ENCODE peak calls at places on chromosomes 12 and 14, in four cellular contexts. N is HepG2, J is H1, L is GM12878. O is an unnamed sample.

GRCh38 chr14:95994593-95994928 is 44.6 kb upstream of the C14orf132 start:
- DNase-seq in L (no peak), J (no peak), N (no peak), O (no peak)

GRCh38 chr12:88388566-88389269 is 191.6 kb downstream of the KITLG start:
- DNase-seq in L (peak), J (no peak), N (no peak), O (no peak)

GRCh38 chr12:106924458-106924857 is 31.2 kb upstream of the TMEM263 start:
- DNase-seq in L (no peak), N (no peak), J (no peak), O (no peak)

GRCh38 chr12:96046543-96047137 is 11.3 kb upstream of the LTA4H start:
- DNase-seq in N (no peak), L (no peak), J (no peak), O (no peak)

GRCh38 chr14:68104518-68104917 is 284.9 kb downstream of the RAD51B start:
- DNase-seq in N (peak), L (no peak), J (no peak), O (no peak)

GRCh38 chr12:75944097-75944904 is 87.3 kb downstream of the PHLDA1 start:
- DNase-seq in J (peak), N (peak), L (peak), O (peak)

GRCh38 chr14:27243360-27243759 is 645.5 kb upstream of the NOVA1 start:
- DNase-seq in N (no peak), J (no peak), L (no peak), O (no peak)

GRCh38 chr14:97620071-97620470 is 822.9 kb downstream of the VRK1 start:
- DNase-seq in J (no peak), L (no peak), N (no peak), O (no peak)

GRCh38 chr14:103880334-103880985 is 33.1 kb upstream of the PPP1R13B start:
- DNase-seq in J (no peak), N (no peak), L (no peak), O (no peak)

GRCh38 chr12:56683-57346 is 9.8 kb upstream of the IQSEC3 start:
- DNase-seq in J (no peak), L (no peak), N (no peak), O (no peak)

GRCh38 chr12:90199008-90199407 is 490.4 kb upstream of the ATP2B1 start:
- DNase-seq in L (no peak), J (no peak), N (no peak), O (no peak)

GRCh38 chr12:110252716-110253115 is 28.3 kb upstream of the ATP2A2 start:
- DNase-seq in L (no peak), J (no peak), N (no peak), O (no peak)

GRCh38 chr14:75333523-75334190 is 55.0 kb downstream of the FOS start:
- DNase-seq in N (no peak), L (no peak), J (no peak), O (no peak)

DNA sequence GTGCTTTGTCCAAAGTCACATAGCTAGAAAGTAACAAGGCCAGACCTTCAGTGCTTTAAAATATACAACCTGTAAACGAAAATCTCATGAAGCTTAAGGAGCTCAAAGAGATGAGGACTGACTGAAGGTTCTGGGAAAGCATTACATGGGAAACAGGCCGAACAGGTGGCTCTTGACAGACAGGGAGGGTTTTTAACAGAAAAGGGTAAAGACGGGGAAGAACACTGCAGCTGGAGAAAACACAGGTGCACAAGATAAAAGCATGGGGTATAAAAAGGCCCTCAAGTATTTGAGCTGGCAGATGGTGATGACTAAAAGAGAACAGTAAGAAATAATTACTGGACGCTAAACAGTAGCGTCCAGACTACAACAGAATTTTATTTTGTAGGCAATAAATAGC is 257.2 kb downstream of the NELL2 start:
- DNase-seq in L (no peak), J (no peak), N (no peak), O (no peak)
- TF ChIP-seq YY1 in L (no peak), J (no peak), N (no peak), O (no peak)

GRCh38 chr14:64637735-64638473 is 66.3 kb upstream of the PLEKHG3 start:
- DNase-seq in L (no peak), J (no peak), N (no peak), O (no peak)

GRCh38 chr14:64638625-64639024 is 65.6 kb upstream of the PLEKHG3 start:
- DNase-seq in L (no peak), J (no peak), N (no peak), O (no peak)

GRCh38 chr14:64636980-64637429 is 67.2 kb upstream of the PLEKHG3 start:
- DNase-seq in J (no peak), N (no peak), L (no peak), O (no peak)

GRCh38 chr14:64634558-64634957 is 69.7 kb upstream of the PLEKHG3 start:
- DNase-seq in L (no peak), N (no peak), J (no peak), O (no peak)

DNA sequence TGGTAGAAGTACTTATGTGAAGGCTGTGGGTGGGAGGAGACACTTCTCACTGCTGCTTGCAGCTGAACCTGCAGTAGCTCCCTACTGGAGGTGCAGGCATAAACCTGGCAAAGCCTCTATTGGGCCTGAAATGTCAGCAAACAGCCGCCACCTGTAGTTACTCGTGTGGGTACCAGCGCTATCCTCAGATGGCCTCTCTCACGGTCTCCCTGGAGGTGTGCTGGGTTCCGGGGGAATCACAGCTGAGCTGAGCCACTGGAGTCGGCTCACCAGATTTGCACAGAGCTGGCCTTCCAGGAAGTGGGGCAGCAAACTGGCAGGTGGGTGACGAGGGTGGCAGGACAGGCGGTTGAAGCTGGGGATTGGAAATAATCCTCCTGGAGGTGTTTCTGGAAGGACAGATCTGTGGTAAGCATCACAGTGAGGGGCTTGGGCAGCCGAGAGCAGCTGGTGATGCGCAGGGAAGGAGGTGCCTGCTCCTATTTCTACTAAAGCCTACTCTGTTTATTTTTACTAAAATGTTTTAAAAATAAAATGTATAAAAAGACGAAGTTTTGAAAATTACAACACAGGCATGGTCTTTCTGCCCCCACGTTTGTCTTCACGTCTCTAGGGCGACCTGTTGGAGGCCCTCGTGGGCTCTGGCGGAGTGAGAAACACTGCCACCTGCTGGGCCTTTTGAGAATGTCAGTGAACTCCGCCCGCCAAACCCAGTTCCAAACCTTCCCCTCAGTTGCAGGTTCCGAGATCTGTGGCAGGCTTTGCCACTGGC is 67.8 kb upstream of the PLEKHG3 start:
- DNase-seq in N (peak), L (no peak), J (peak), O (peak)
- H3K9ac ChIP-seq in N (no peak), L (no peak), J (no peak), O (no peak)

GRCh38 chr12:47753021-47754001 is 5.4 kb downstream of the RAPGEF3 start:
- DNase-seq in L (no peak), N (no peak), J (no peak), O (peak)
- TF ChIP-seq SUZ12 in L (no peak), N (no peak), J (no peak), O (no peak)

DNA sequence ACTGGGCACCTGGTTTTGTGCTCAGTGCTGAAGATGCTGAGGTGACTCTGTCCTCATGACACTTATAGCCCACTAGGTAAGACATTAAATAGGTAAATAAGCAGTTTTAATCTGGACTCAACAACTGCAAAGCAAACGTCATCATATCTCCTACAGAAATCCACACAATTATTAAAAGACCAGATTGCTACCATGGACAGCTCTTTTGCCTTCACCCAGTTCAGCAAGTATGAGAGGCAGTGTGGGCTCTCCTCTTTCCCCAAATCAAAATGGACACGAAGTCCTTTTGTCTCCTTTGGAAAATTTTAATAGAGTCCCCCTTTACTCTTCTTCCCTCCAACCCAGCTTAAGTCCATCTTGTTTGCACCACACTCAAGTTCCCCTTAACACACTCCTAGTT is 171.1 kb downstream of the RPAP3 start:
- DNase-seq in J (no peak), N (no peak), L (no peak), O (no peak)
- TF ChIP-seq YY1 in J (no peak), N (no peak), L (no peak), O (no peak)

GRCh38 chr12:57476162-57476992 is 3.3 kb downstream of the ARHGAP9 start:
- DNase-seq in J (no peak), L (no peak), N (no peak), O (no peak)

GRCh38 chr12:57479043-57479375 is 657 bp downstream of the ARHGAP9 start:
- DNase-seq in J (no peak), N (no peak), L (no peak), O (no peak)

GRCh38 chr12:57479376-57480115 is at the start of gene ARHGAP9:
- DNase-seq in L (peak), N (no peak), J (no peak), O (no peak)

GRCh38 chr12:57476993-57477709 is 2.5 kb downstream of the ARHGAP9 start:
- DNase-seq in L (no peak), N (no peak), J (no peak), O (no peak)

GRCh38 chr12:57477710-57478681 is 1.7 kb downstream of the ARHGAP9 start:
- DNase-seq in L (peak), J (no peak), N (no peak), O (no peak)
- H3K9ac ChIP-seq in L (peak), J (no peak), N (no peak), O (no peak)

O was measured in NT2/D1.